ENCODE peak calls at places on chromosomes 16 and 17, in seven cellular contexts. F is nucleus accumbens; D is activated CD8-positive, alpha-beta memory T cell treated with anti-CD3 and anti-CD28 coated beads for 24 hours; K is HS-5; R is KG1; M is HT1080; L is NB4. V is an unnamed sample.

GRCh38 chr16:25481636-25482035 is 210.1 kb upstream of the HS3ST4 start:
- DNase-seq in F (no peak), D (no peak), K (no peak), R (no peak), M (peak), L (no peak), V (no peak)

GRCh38 chr16:648071-648785 is 937 bp upstream of the WDR90 start:
- DNase-seq in F (no peak), D (peak), K (no peak), R (peak), M (peak), L (peak), V (no peak)

GRCh38 chr17:33416131-33416530 is 123.0 kb upstream of the ASIC2 start:
- DNase-seq in F (no peak), D (no peak), K (no peak), R (no peak), M (no peak), L (peak), V (no peak)

GRCh38 chr16:67304006-67304405 is 22.5 kb downstream of the KCTD19 start:
- DNase-seq in F (no peak), D (no peak), K (no peak), R (no peak), M (no peak), L (no peak), V (no peak)

GRCh38 chr16:53507464-53508180 is 4.6 kb upstream of the AKTIP start:
- DNase-seq in F (no peak), D (peak), K (no peak), R (no peak), M (no peak), L (no peak), V (no peak)

GRCh38 chr17:66425751-66426396 is 123.5 kb downstream of the PRKCA start:
- DNase-seq in F (no peak), D (no peak), K (no peak), R (no peak), M (no peak), L (no peak), V (no peak)

GRCh38 chr16:24993722-24994686 is 21.2 kb downstream of the ARHGAP17 start:
- DNase-seq in F (no peak), D (no peak), K (peak), R (no peak), M (peak), L (no peak), V (no peak)

GRCh38 chr16:927406-927805 is 43.4 kb downstream of the LMF1 start:
- DNase-seq in F (no peak), D (no peak), K (no peak), R (no peak), M (no peak), L (no peak), V (no peak)

GRCh38 chr17:32688221-32688620 is 188.7 kb downstream of the MYO1D start:
- DNase-seq in F (no peak), D (no peak), K (no peak), R (no peak), M (peak), L (no peak), V (no peak)

GRCh38 chr17:45171338-45172231 is 9.9 kb downstream of the HEXIM2 start:
- DNase-seq in F (peak), D (no peak), K (no peak), R (no peak), M (peak), L (peak), V (no peak)

GRCh38 chr17:37710344-37710886 is 34.4 kb downstream of the HNF1B start:
- DNase-seq in F (no peak), D (no peak), K (no peak), R (no peak), M (peak), L (peak), V (no peak)

GRCh38 chr16:2159052-2159838 is 3.7 kb downstream of the TRAF7 start:
- DNase-seq in F (no peak), D (no peak), K (no peak), R (no peak), M (no peak), L (no peak), V (peak)

GRCh38 chr16:2584742-2585650 is 47.2 kb downstream of the PDPK1 start:
- DNase-seq in F (no peak), D (no peak), K (no peak), R (no peak), M (no peak), L (no peak), V (peak)

GRCh38 chr17:79926308-79927135 is 87.3 kb upstream of the CBX4 start:
- DNase-seq in F (no peak), D (no peak), K (no peak), R (no peak), M (no peak), L (no peak), V (no peak)

GRCh38 chr17:72631568-72631967 is 460.9 kb downstream of the SLC39A11 start:
- DNase-seq in F (no peak), D (no peak), K (no peak), R (no peak), M (no peak), L (no peak), V (no peak)

GRCh38 chr17:64969046-64969501 is 49.8 kb upstream of the LRRC37A3 start:
- DNase-seq in F (no peak), D (no peak), K (no peak), R (no peak), M (no peak), L (no peak), V (no peak)

GRCh38 chr16:69566437-69567030 is 768 bp downstream of the NFAT5 start:
- DNase-seq in F (peak), D (no peak), K (peak), R (no peak), M (peak), L (peak), V (peak)

GRCh38 chr16:54446639-54447038 is 160.1 kb upstream of the IRX3 start:
- DNase-seq in F (no peak), D (no peak), K (no peak), R (no peak), M (peak), L (peak), V (peak)

GRCh38 chr17:74737299-74738050 is 419 bp downstream of the RAB37 start:
- DNase-seq in F (no peak), D (no peak), K (no peak), R (no peak), M (no peak), L (peak), V (no peak)

GRCh38 chr17:66625321-66625767 is 209.6 kb upstream of the CACNG5 start:
- DNase-seq in F (no peak), D (no peak), K (no peak), R (no peak), M (peak), L (peak), V (no peak)

GRCh38 chr17:61410100-61410551 is 10.5 kb downstream of the TBX2 start:
- DNase-seq in F (no peak), D (peak), K (no peak), R (no peak), M (no peak), L (no peak), V (no peak)

GRCh38 chr16:67685388-67686112 is 18.9 kb downstream of the C16orf86 start:
- DNase-seq in F (no peak), D (no peak), K (no peak), R (no peak), M (no peak), L (no peak), V (no peak)

GRCh38 chr16:48335961-48336360 is 49.3 kb downstream of the SIAH1 start:
- DNase-seq in F (no peak), D (no peak), K (no peak), R (no peak), M (no peak), L (no peak), V (no peak)

GRCh38 chr17:30378191-30378796 is 433 bp upstream of the CPD start:
- DNase-seq in F (peak), D (peak), K (no peak), R (peak), M (no peak), L (no peak), V (no peak)

GRCh38 chr16:79007614-79008013 is 592.9 kb downstream of the MAF start:
- DNase-seq in F (no peak), D (no peak), K (no peak), R (no peak), M (no peak), L (no peak), V (no peak)

GRCh38 chr16:69107311-69107962 is 2.0 kb downstream of the HAS3 start:
- DNase-seq in F (no peak), D (no peak), K (no peak), R (no peak), M (no peak), L (no peak), V (no peak)

GRCh38 chr16:9159839-9160550 is 68.6 kb downstream of the HAPSTR1 start:
- DNase-seq in F (peak), D (peak), K (peak), R (no peak), M (peak), L (peak), V (peak)

GRCh38 chr16:27232061-27232841 is 28.9 kb downstream of the KDM8 start:
- DNase-seq in F (no peak), D (peak), K (no peak), R (no peak), M (no peak), L (peak), V (no peak)

GRCh38 chr17:44916781-44917241 is 1.5 kb upstream of the GFAP start:
- DNase-seq in F (no peak), D (no peak), K (no peak), R (no peak), M (peak), L (no peak), V (no peak)

GRCh38 chr16:48003226-48003907 is 152.4 kb downstream of the ABCC12 start:
- DNase-seq in F (no peak), D (no peak), K (no peak), R (no peak), M (no peak), L (no peak), V (no peak)

GRCh38 chr17:42519546-42520444 is 16.2 kb upstream of the NAGLU start:
- DNase-seq in F (no peak), D (no peak), K (peak), R (no peak), M (peak), L (no peak), V (peak)

GRCh38 chr16:56944954-56945839 is 13.3 kb downstream of the HERPUD1 start:
- DNase-seq in F (no peak), D (peak), K (no peak), R (no peak), M (no peak), L (no peak), V (no peak)